ENCODE peak calls at places on chromosomes 11 and 22, in nine cellular contexts. J is mesothelial cell of epicardium, P is HFF-Myc, Z is kidney epithelial cell, L is neural progenitor cell, G is foreskin fibroblast, I is WTC11, R is GM12865, F is AG04449. T is an unnamed sample.

GRCh38 chr22:25334091-25334490 is 114.7 kb downstream of the CRYBB2 start:
- DNase-seq in G (no peak), R (peak), L (peak), F (no peak), J (no peak), I (peak), Z (no peak), P (peak), T (peak)

GRCh38 chr11:15258433-15259350 is 144.0 kb downstream of the INSC start:
- DNase-seq in R (no peak), I (no peak), L (peak), P (no peak), G (peak), F (no peak), Z (peak), J (no peak), T (no peak)

GRCh38 chr11:2519879-2520735 is 75.3 kb downstream of the KCNQ1 start:
- DNase-seq in I (peak), F (no peak), Z (no peak), G (no peak), R (no peak), P (no peak), J (peak), L (peak), T (peak)

GRCh38 chr11:91851908-91852307 is 372.7 kb upstream of the FAT3 start:
- DNase-seq in L (no peak), P (no peak), G (no peak), F (no peak), I (no peak), J (no peak), Z (no peak), R (no peak), T (no peak)

GRCh38 chr11:118748056-118748455 is 42.9 kb downstream of the DDX6 start:
- DNase-seq in P (no peak), J (no peak), I (no peak), R (no peak), Z (no peak), G (no peak), L (no peak), F (no peak), T (no peak)

GRCh38 chr11:128196235-128196634 is 391.1 kb downstream of the ETS1 start:
- DNase-seq in R (no peak), L (no peak), F (no peak), Z (no peak), G (no peak), P (no peak), J (no peak), I (no peak), T (no peak)

GRCh38 chr22:37560682-37561208 is 465 bp downstream of the CDC42EP1 start:
- DNase-seq in J (no peak), I (no peak), L (peak), F (no peak), G (peak), P (no peak), R (no peak), Z (no peak), T (peak)

GRCh38 chr22:45164217-45165123 is 745 bp downstream of the NUP50 start:
- DNase-seq in L (peak), I (peak), F (no peak), R (peak), Z (no peak), P (no peak), G (no peak), J (peak), T (no peak)

GRCh38 chr22:22802346-22802970 is 85.2 kb upstream of the IGLL5 start:
- DNase-seq in Z (no peak), J (no peak), F (no peak), R (peak), G (no peak), I (no peak), P (no peak), L (peak), T (no peak)

GRCh38 chr11:95653099-95653498 is 136.5 kb downstream of the FAM76B start:
- DNase-seq in G (no peak), R (no peak), F (no peak), Z (no peak), P (no peak), J (no peak), I (no peak), L (no peak), T (no peak)

GRCh38 chr11:110303414-110303826 is 7.0 kb upstream of the RDX start:
- DNase-seq in F (no peak), G (no peak), R (no peak), Z (no peak), L (no peak), J (no peak), P (no peak), I (no peak), T (no peak)

GRCh38 chr22:40817737-40818136 is 1.4 kb downstream of the SLC25A17 start:
- DNase-seq in Z (no peak), P (no peak), L (no peak), F (no peak), R (peak), I (no peak), J (no peak), G (no peak), T (no peak)

GRCh38 chr11:132242662-132243061 is 872.2 kb downstream of the NTM start:
- DNase-seq in P (no peak), J (no peak), R (no peak), F (no peak), G (no peak), I (no peak), L (no peak), Z (no peak), T (no peak)

GRCh38 chr22:38756631-38757463 is 1.0 kb upstream of the SUN2 start:
- DNase-seq in Z (no peak), I (no peak), P (no peak), J (no peak), R (peak), L (no peak), F (no peak), G (no peak), T (no peak)

GRCh38 chr22:29032014-29032475 is 29.6 kb downstream of the C22orf31 start:
- DNase-seq in Z (no peak), F (no peak), R (no peak), J (no peak), G (no peak), P (no peak), L (no peak), I (no peak), T (no peak)

GRCh38 chr11:104984818-104985217 is 16.4 kb upstream of the CASP4 start:
- DNase-seq in J (no peak), L (no peak), Z (no peak), G (no peak), R (no peak), F (no peak), P (no peak), I (no peak), T (no peak)

GRCh38 chr11:128521697-128522062 is 65.7 kb downstream of the ETS1 start:
- DNase-seq in J (no peak), R (peak), P (no peak), I (peak), L (peak), G (no peak), Z (no peak), F (no peak), T (peak)

GRCh38 chr11:55624531-55624930 is 10.4 kb upstream of the OR4P4 start:
- DNase-seq in I (no peak), P (no peak), R (no peak), F (no peak), Z (no peak), G (no peak), J (no peak), L (no peak), T (no peak)

GRCh38 chr11:16776716-16777115 is 38.3 kb downstream of the C11orf58 start:
- DNase-seq in G (no peak), P (no peak), L (no peak), Z (no peak), R (no peak), J (no peak), I (no peak), F (no peak), T (no peak)

GRCh38 chr11:65497141-65498041 is 1.5 kb upstream of the MALAT1 start:
- DNase-seq in R (peak), I (peak), G (peak), P (peak), L (peak), F (no peak), J (peak), Z (no peak), T (peak)

GRCh38 chr11:76655466-76656086 is 15.0 kb downstream of the LRRC32 start:
- DNase-seq in J (no peak), G (no peak), P (no peak), L (no peak), I (peak), Z (no peak), R (no peak), F (no peak), T (peak)

GRCh38 chr11:20990447-20990846 is 321.1 kb downstream of the NELL1 start:
- DNase-seq in J (no peak), Z (no peak), F (no peak), G (no peak), L (no peak), I (no peak), P (no peak), R (no peak), T (no peak)

GRCh38 chr11:109120341-109120740 is 301.6 kb upstream of the C11orf87 start:
- DNase-seq in Z (no peak), G (no peak), F (no peak), R (no peak), I (no peak), J (no peak), L (no peak), P (no peak), T (no peak)

GRCh38 chr11:1020211-1020905 is 16.2 kb downstream of the MUC6 start:
- DNase-seq in F (no peak), G (no peak), P (no peak), J (no peak), I (no peak), R (no peak), Z (no peak), L (no peak), T (no peak)

GRCh38 chr22:38448945-38449745 is 5.9 kb downstream of the KCNJ4 start:
- DNase-seq in L (no peak), P (no peak), J (no peak), F (no peak), G (no peak), Z (no peak), R (no peak), I (no peak), T (no peak)

GRCh38 chr11:68890490-68891231 is 13.0 kb downstream of the MRPL21 start:
- DNase-seq in P (peak), I (no peak), G (peak), L (no peak), J (no peak), R (no peak), Z (no peak), F (peak), T (no peak)

GRCh38 chr11:69071956-69072355 is 23.2 kb downstream of the TPCN2 start:
- DNase-seq in R (no peak), P (no peak), F (no peak), G (no peak), I (no peak), J (no peak), L (no peak), Z (no peak), T (no peak)

GRCh38 chr22:33562484-33562883 is 357.8 kb downstream of the LARGE1 start:
- DNase-seq in Z (no peak), J (no peak), G (no peak), L (no peak), F (no peak), P (no peak), I (no peak), R (no peak), T (no peak)

GRCh38 chr11:13595166-13595565 is 73.3 kb upstream of the FAR1 start:
- DNase-seq in P (no peak), J (no peak), R (no peak), G (peak), Z (no peak), I (no peak), F (peak), L (no peak), T (no peak)

GRCh38 chr22:50526849-50527801 is 1.7 kb upstream of the SCO2 start:
- DNase-seq in P (no peak), L (peak), I (peak), J (no peak), F (no peak), G (no peak), R (peak), Z (no peak), T (no peak)

GRCh38 chr11:94025695-94026394 is 4.7 kb downstream of the HEPHL1 start:
- DNase-seq in R (no peak), J (no peak), Z (no peak), F (no peak), I (no peak), P (no peak), L (no peak), G (no peak), T (no peak)

GRCh38 chr11:279966-280761 is 2.0 kb downstream of the NLRP6 start:
- DNase-seq in F (no peak), I (peak), P (no peak), Z (no peak), G (peak), L (no peak), R (no peak), J (no peak), T (peak)

GRCh38 chr22:48707749-48708557 is 1119.7 kb downstream of the BRD1 start:
- DNase-seq in F (no peak), L (no peak), Z (no peak), J (peak), G (no peak), P (no peak), R (no peak), I (no peak), T (no peak)

GRCh38 chr11:69775163-69775755 is at the start of gene FGF4:
- DNase-seq in P (no peak), R (no peak), G (no peak), F (no peak), I (peak), J (no peak), Z (no peak), L (peak), T (no peak)

GRCh38 chr11:65695459-65696241 is 16.4 kb upstream of the KAT5 start:
- DNase-seq in Z (peak), I (no peak), R (no peak), G (no peak), P (no peak), L (no peak), F (no peak), J (no peak), T (no peak)

GRCh38 chr11:57980201-57980600 is 43.5 kb upstream of the OR9Q1 start:
- DNase-seq in I (no peak), R (no peak), G (no peak), P (no peak), L (no peak), F (no peak), J (no peak), Z (no peak), T (no peak)

GRCh38 chr11:91773090-91773489 is 451.5 kb upstream of the FAT3 start:
- DNase-seq in Z (no peak), I (peak), G (no peak), J (no peak), L (peak), P (no peak), R (no peak), F (no peak), T (no peak)

GRCh38 chr11:63985812-63986155 is 454 bp upstream of the OTUB1 start:
- DNase-seq in F (no peak), Z (no peak), I (peak), G (no peak), J (no peak), R (peak), P (no peak), L (no peak), T (peak)

GRCh38 chr11:30107899-30108298 is 91.1 kb upstream of the KCNA4 start:
- DNase-seq in L (no peak), G (peak), I (no peak), J (no peak), F (peak), P (no peak), R (no peak), Z (peak), T (no peak)

GRCh38 chr11:66337103-66337899 is 1.1 kb upstream of the RIN1 start:
- DNase-seq in R (no peak), Z (no peak), G (no peak), I (no peak), F (no peak), P (no peak), J (no peak), L (no peak), T (no peak)

GRCh38 chr11:19110290-19110689 is 6.7 kb upstream of the ZDHHC13 start:
- DNase-seq in Z (no peak), L (peak), G (no peak), F (no peak), J (no peak), I (no peak), R (no peak), P (no peak), T (no peak)
- TF ChIP-seq CTCF in Z (no peak), L (no peak), G (no peak), F (no peak), J (no peak), I (no peak), R (no peak), P (no peak), T (no peak)

DNA sequence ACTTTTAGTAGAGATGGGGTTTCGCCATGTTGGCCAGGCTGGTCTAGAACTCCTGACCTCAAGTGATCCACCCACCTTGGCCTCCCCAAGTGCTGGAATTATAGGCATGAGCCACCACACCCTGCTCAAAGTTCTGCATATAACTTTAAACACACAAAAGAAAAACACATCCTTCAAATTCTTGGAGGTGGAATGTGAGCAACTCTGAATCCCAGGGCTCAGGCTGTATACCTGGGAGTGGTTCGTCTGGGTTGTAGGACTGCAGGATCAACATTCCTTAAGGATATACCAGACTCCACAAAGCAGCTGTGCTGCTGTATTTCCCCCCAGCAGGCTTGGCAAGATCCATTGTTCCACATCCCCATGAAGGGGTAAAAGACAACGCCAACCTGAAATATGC is 12.4 kb upstream of the RPS3 start:
- DNase-seq in L (no peak), P (no peak), R (no peak), F (no peak), G (no peak), I (no peak), Z (no peak), J (no peak), T (no peak)
- TF ChIP-seq CTCF in L (no peak), P (no peak), R (no peak), F (no peak), G (no peak), I (no peak), Z (no peak), J (no peak), T (no peak)

DNA sequence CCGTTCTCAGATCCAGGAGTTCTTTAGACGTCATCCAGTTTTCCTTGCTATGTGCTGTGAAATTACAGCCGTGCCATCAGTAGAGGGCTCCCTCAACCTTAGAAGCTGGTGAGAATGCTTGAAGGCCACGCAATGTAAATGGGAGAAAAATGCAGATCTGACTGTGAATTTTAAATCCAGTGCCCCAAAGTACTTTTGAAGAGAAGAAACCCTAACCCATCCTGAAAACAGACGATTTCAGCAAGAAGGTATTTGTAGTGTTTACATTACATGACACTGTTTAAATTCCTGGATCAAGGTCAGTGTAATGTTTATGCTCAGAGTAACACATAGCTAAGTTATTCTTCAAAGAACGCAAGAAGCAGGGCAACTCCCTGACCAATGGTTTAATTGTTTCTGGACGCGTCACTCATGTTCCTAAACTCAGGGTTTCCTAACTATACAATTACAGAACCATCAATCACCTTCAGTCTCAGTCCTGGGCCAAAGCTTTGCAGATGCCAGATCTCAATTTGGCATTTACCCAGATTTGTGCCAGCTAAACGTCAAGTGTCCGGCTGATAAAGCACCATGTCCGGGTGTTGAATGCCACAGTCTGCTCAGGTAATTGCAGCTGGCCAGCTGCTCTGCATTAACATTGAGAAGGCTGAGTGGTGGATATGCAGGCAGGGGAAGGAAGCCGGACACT is 38.2 kb downstream of the ADAMTS8 start:
- DNase-seq in G (peak), R (no peak), Z (no peak), I (no peak), F (no peak), P (peak), L (no peak), J (no peak), T (no peak)
- TF ChIP-seq CTCF in G (peak), R (no peak), Z (peak), I (no peak), F (peak), P (peak), L (peak), J (no peak), T (no peak)

GRCh38 chr11:75344186-75344585 is 7.3 kb downstream of the ARRB1 start:
- DNase-seq in I (no peak), Z (no peak), G (no peak), L (no peak), J (no peak), P (no peak), F (no peak), R (no peak), T (no peak)

GRCh38 chr11:75342966-75343870 is 8.2 kb downstream of the ARRB1 start:
- DNase-seq in F (no peak), Z (no peak), R (no peak), P (no peak), G (no peak), L (peak), I (peak), J (no peak), T (no peak)

GRCh38 chr11:75341583-75341982 is 9.9 kb downstream of the ARRB1 start:
- DNase-seq in F (no peak), L (no peak), G (no peak), P (no peak), Z (no peak), I (no peak), J (no peak), R (no peak), T (no peak)

GRCh38 chr11:75339685-75340409 is 11.6 kb downstream of the ARRB1 start:
- DNase-seq in F (no peak), L (peak), Z (no peak), J (no peak), I (no peak), G (no peak), R (no peak), P (no peak), T (no peak)

GRCh38 chr11:75342231-75342918 is 9.1 kb downstream of the ARRB1 start:
- DNase-seq in G (no peak), P (no peak), L (no peak), Z (no peak), I (no peak), J (no peak), R (no peak), F (no peak), T (no peak)
- TF ChIP-seq CTCF in G (no peak), P (no peak), L (no peak), Z (no peak), I (no peak), J (no peak), R (no peak), F (no peak), T (no peak)

GRCh38 chr11:72767203-72768062 is 15.2 kb upstream of the ARAP1 start:
- DNase-seq in Z (no peak), I (no peak), P (no peak), R (no peak), F (no peak), J (no peak), G (no peak), L (no peak), T (no peak)

GRCh38 chr11:72766152-72766902 is 14.1 kb upstream of the ARAP1 start:
- DNase-seq in J (no peak), G (no peak), Z (no peak), I (no peak), R (no peak), L (no peak), P (no peak), F (no peak), T (no peak)

GRCh38 chr11:72762641-72763304 is 10.6 kb upstream of the ARAP1 start:
- DNase-seq in L (no peak), J (no peak), R (peak), P (no peak), F (no peak), G (no peak), Z (no peak), I (no peak), T (no peak)

GRCh38 chr11:72763823-72764222 is 11.6 kb upstream of the ARAP1 start:
- DNase-seq in P (no peak), I (no peak), L (no peak), Z (no peak), G (no peak), J (no peak), R (no peak), F (no peak), T (no peak)

DNA sequence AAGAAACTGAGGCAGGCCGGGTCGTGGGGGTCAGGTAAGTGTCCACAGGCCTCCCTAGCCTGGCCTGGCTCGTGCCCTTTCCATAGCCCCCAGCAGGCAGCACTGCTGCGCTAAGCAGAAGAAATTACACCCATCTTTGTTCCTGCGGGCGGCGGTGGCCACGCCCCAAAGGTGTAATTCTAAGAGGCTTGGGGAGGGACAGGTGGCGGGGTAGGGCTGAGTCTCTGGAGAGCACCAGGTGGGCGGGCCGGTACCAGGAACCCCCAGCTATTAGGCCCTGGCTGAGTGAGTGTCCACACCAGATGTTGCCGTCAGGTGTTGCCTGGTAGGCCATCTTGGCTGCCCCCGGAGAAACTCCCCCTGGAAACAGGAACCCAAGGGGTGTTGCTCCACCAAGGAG is 12.3 kb upstream of the ARAP1 start:
- DNase-seq in P (no peak), L (peak), G (no peak), Z (no peak), F (no peak), I (peak), R (no peak), J (no peak), T (no peak)
- TF ChIP-seq CTCF in P (no peak), L (peak), G (no peak), Z (no peak), F (no peak), I (no peak), R (no peak), J (no peak), T (no peak)